ENCODE peak calls at places on chromosomes 4 and X, in ten cellular contexts. B is mucosa of gallbladder, F is AG09309, R is cardiac muscle cell, Y is NCI-H1105 treated with DMSO at 0.1 percent for 48 hours, P is COR-L47, X is IMR-90, H is AG10803, Z is DMS153, C is adrenal gland. D is an unnamed sample.

GRCh38 chrX:51802917-51803688 is 59.9 kb downstream of the GSPT2 start:
- DNase-seq in B (peak), F (no peak), R (peak), Y (peak), P (peak), X (peak), H (peak), Z (peak), C (peak), D (peak)

GRCh38 chrX:11629593-11630211 is 36.0 kb downstream of the ARHGAP6 start:
- DNase-seq in B (no peak), F (peak), R (peak), Y (no peak), P (no peak), X (peak), H (peak), Z (no peak), C (no peak), D (peak)

GRCh38 chr4:175927121-175927520 is 115.1 kb upstream of the GPM6A start:
- DNase-seq in B (no peak), F (no peak), R (no peak), Y (no peak), P (no peak), X (no peak), H (no peak), Z (no peak), C (no peak), D (no peak)

GRCh38 chr4:119656342-119656741 is 27.7 kb upstream of the PDE5A start:
- DNase-seq in B (no peak), F (no peak), R (no peak), Y (no peak), P (no peak), X (no peak), H (no peak), Z (no peak), C (no peak), D (no peak)

GRCh38 chr4:47106561-47106960 is 75.2 kb downstream of the GABRB1 start:
- DNase-seq in B (no peak), F (no peak), R (no peak), Y (no peak), P (no peak), X (peak), H (no peak), Z (no peak), C (no peak), D (peak)

GRCh38 chrX:23888887-23889501 is 18.7 kb downstream of the APOO start:
- DNase-seq in B (no peak), F (no peak), R (no peak), Y (no peak), P (no peak), X (peak), H (peak), Z (no peak), C (no peak), D (peak)

GRCh38 chr4:11505225-11505971 is 76.7 kb upstream of the HS3ST1 start:
- DNase-seq in B (peak), F (no peak), R (no peak), Y (no peak), P (no peak), X (no peak), H (no peak), Z (peak), C (no peak), D (no peak)

GRCh38 chrX:1443496-1444075 is 9.1 kb downstream of the ASMTL start:
- DNase-seq in B (no peak), F (no peak), R (no peak), Y (no peak), P (no peak), X (no peak), H (no peak), Z (no peak), C (peak), D (no peak)

GRCh38 chrX:16023790-16024734 is 99.3 kb upstream of the GRPR start:
- DNase-seq in B (no peak), F (no peak), R (no peak), Y (no peak), P (no peak), X (peak), H (peak), Z (no peak), C (no peak), D (peak)

GRCh38 chr4:8185930-8186329 is 13.2 kb upstream of the SH3TC1 start:
- DNase-seq in B (no peak), F (no peak), R (no peak), Y (no peak), P (no peak), X (no peak), H (peak), Z (no peak), C (no peak), D (peak)

GRCh38 chr4:26325191-26325590 is 4.4 kb downstream of the RBPJ start:
- DNase-seq in B (no peak), F (no peak), R (peak), Y (no peak), P (no peak), X (peak), H (peak), Z (no peak), C (no peak), D (peak)

GRCh38 chrX:128408842-128409241 is 356.6 kb upstream of the ACTRT1 start:
- DNase-seq in B (no peak), F (no peak), R (no peak), Y (no peak), P (no peak), X (no peak), H (no peak), Z (no peak), C (no peak), D (no peak)

GRCh38 chr4:94758141-94758699 is 465 bp downstream of the BMPR1B start:
- DNase-seq in B (peak), F (no peak), R (no peak), Y (no peak), P (peak), X (no peak), H (peak), Z (no peak), C (peak), D (no peak)

GRCh38 chr4:98728433-98728832 is 70.0 kb upstream of the TSPAN5 start:
- DNase-seq in B (no peak), F (peak), R (no peak), Y (no peak), P (no peak), X (peak), H (peak), Z (no peak), C (peak), D (peak)

GRCh38 chrX:10160221-10160620 is 3.4 kb downstream of the CLCN4 start:
- DNase-seq in B (no peak), F (no peak), R (no peak), Y (no peak), P (no peak), X (no peak), H (no peak), Z (no peak), C (no peak), D (no peak)

GRCh38 chrX:53483838-53484420 is 49.8 kb upstream of the HSD17B10 start:
- DNase-seq in B (no peak), F (peak), R (no peak), Y (no peak), P (no peak), X (peak), H (peak), Z (no peak), C (no peak), D (peak)

GRCh38 chrX:130539721-130540321 is 138.0 kb downstream of the RBMX2 start:
- DNase-seq in B (peak), F (no peak), R (peak), Y (peak), P (peak), X (peak), H (peak), Z (no peak), C (peak), D (peak)

GRCh38 chrX:122546269-122546668 is 637.8 kb upstream of the GRIA3 start:
- DNase-seq in B (no peak), F (no peak), R (no peak), Y (no peak), P (no peak), X (no peak), H (no peak), Z (no peak), C (no peak), D (no peak)

GRCh38 chrX:122004127-122004526 is 956.7 kb downstream of the GLUD2 start:
- DNase-seq in B (no peak), F (no peak), R (no peak), Y (no peak), P (no peak), X (no peak), H (no peak), Z (no peak), C (no peak), D (no peak)

GRCh38 chrX:106897259-106897658 is 5.9 kb downstream of the RIPPLY1 start:
- DNase-seq in B (no peak), F (no peak), R (no peak), Y (no peak), P (no peak), X (peak), H (peak), Z (no peak), C (no peak), D (peak)